ENCODE peak calls at places on chromosome 20, in seven cellular contexts. V is neural progenitor cell, X is IMR-90, W is mesenchymal stem cell, R is PC-9, L is keratinocyte, Q is small intestine. O is an unnamed sample. For H3K27me3 and H3K4me1, the result is how much of the 10 kb centered on the place peaks cover.

GRCh38 chr20:6613280-6613861 is 154.1 kb upstream of the BMP2 start:
- DNase-seq in V (no peak), X (no peak), W (no peak), R (no peak), L (no peak), Q (no peak), O (no peak)

GRCh38 chr20:45017281-45017680 is 51.0 kb downstream of the STK4 start:
- DNase-seq in V (no peak), X (no peak), W (no peak), R (no peak), L (no peak), Q (no peak), O (no peak)

GRCh38 chr20:57329608-57330221 is at the start of gene SPO11:
- DNase-seq in V (peak), X (no peak), W (no peak), R (no peak), L (no peak), Q (no peak), O (no peak)

GRCh38 chr20:40776702-40777457 is 87.8 kb upstream of the MAFB start:
- DNase-seq in V (no peak), X (no peak), W (no peak), R (no peak), L (no peak), Q (no peak), O (no peak)

GRCh38 chr20:21251278-21251677 is 51.9 kb upstream of the XRN2 start:
- DNase-seq in V (no peak), X (no peak), W (no peak), R (no peak), L (peak), Q (no peak), O (no peak)

GRCh38 chr20:9945406-9945805 is 89.4 kb upstream of the ANKEF1 start:
- DNase-seq in V (peak), X (peak), W (peak), R (no peak), L (no peak), Q (peak), O (no peak)

GRCh38 chr20:58070664-58071499 is 157.6 kb downstream of the ANKRD60 start:
- DNase-seq in V (no peak), X (no peak), W (no peak), R (no peak), L (no peak), Q (no peak), O (no peak)

GRCh38 chr20:59071224-59071623 is 28.6 kb upstream of the PRELID3B start:
- DNase-seq in V (no peak), X (no peak), W (no peak), R (no peak), L (no peak), Q (no peak), O (no peak)

GRCh38 chr20:60512436-60512835 is 554.2 kb downstream of the CDH26 start:
- DNase-seq in V (no peak), X (peak), W (no peak), R (no peak), L (peak), Q (no peak), O (no peak)

GRCh38 chr20:4513720-4514119 is 208.0 kb upstream of the PRND start:
- DNase-seq in V (no peak), X (peak), W (no peak), R (peak), L (no peak), Q (no peak), O (no peak)

GRCh38 chr20:14647016-14647415 is 309.6 kb upstream of the FLRT3 start:
- DNase-seq in V (no peak), X (no peak), W (no peak), R (no peak), L (no peak), Q (no peak), O (no peak)

GRCh38 chr20:15036938-15037337 is 699.5 kb upstream of the FLRT3 start:
- DNase-seq in V (no peak), X (no peak), W (no peak), R (no peak), L (no peak), Q (no peak), O (no peak)

DNA sequence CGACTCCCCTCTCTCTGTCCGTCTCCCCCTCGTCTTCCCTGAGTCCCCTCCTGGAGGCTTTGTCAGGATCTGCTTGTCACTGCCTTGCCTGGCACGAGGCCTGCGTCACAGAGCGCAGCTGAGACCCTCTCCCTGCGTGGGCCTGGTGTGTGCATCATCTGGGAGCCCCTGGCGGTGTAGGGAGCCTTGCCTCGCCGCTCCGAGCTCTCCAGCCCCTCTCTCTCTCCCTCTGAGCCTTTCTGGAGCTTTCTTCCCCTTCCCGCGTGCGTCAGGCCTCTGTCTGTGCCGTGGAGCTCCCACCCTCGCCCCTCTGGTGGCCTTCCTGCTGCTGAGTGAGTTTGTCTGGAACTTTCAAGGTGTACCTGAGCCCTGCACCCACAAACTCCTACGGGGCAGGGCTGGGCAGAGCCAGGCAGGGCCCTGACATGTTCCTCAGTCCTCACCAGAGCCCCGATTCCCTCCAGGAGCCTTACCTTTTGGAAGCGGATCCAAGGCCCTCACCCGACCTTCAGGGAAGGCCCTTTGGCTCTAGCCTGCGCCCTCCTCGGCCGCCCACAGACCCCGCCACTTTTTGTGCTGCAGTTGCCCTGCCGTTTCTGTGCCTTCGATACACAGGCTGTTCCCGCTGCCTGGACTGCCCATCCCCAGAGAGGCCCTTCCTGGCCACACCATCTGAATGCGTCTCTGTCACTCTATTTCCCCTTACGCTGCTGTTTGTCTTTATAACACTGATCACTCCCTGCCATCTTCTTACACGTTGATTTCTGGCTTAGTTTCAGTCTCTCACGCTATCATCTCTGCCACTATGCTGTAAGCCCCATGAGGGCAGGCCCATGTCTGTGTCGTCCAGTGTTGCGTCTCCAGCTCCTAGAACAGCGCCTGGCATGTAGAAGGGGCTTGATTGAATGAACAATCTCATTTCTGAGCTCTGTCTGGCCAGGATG is 70.5 kb downstream of the SRC start:
- DNase-seq in V (no peak), X (no peak), W (no peak), R (no peak), L (no peak), Q (no peak), O (no peak)
- H3K27me3 ChIP-seq in V (under half), X (half or more), W (half or more), R (half or more), L (half or more), Q (under half), O (under half)

GRCh38 chr20:51496964-51497363 is 45.6 kb downstream of the NFATC2 start:
- DNase-seq in V (no peak), X (no peak), W (no peak), R (no peak), L (no peak), Q (peak), O (no peak)
- H3K4me1 ChIP-seq in V (under half), X (under half), W (under half), R (under half), L (under half), Q (under half), O (under half)

DNA sequence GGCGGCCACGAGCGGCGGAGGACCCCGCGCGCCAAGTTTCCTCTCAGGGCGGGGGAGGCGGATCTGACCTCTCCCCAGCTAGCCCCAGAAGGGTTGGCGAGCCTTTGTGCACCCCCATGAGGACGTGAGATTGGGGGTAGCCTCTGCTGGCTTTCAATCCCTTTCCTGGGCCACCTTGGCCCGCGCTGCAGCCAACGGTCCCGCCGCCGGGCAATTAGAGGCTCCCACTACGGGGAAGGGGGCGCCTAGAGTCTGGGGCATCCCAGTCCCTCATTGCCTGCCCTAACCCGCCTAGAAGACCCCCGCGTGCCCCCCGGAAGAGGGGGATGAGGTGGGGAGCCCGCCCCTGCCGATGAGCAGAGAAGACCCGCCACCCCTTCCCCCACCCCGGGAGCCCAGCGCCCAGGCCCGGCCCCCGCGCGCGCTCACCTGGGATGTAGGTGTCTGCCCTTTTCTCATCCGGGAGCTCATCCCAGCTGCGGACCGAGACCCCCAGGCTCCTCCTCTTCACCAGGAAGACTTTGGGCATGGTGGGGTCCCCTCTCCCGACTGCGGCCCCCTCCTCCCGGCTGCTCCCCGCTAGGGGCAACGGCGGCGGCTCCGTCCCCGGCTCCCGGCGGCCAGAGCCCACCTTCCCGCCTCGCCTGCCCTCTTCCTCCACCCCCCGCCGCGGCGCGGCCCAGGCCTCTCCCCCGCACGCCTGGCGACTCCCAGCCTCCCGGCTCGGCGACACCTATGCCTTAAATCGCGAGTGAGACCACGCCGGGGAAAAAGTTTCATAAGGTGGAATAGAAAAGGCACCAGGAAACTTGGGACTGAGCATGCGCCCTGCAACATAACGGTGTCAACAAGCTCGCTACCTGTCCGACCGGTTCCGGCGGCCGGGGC is at the start of gene OVOL2:
- DNase-seq in V (peak), X (no peak), W (no peak), R (peak), L (peak), Q (peak), O (no peak)
- H3K27me3 ChIP-seq in V (half or more), X (half or more), W (half or more), R (under half), L (under half), Q (under half), O (half or more)

GRCh38 chr20:34871320-34871926 is 1.2 kb downstream of the GGT7 start:
- DNase-seq in V (no peak), X (no peak), W (no peak), R (no peak), L (no peak), Q (no peak), O (no peak)

GRCh38 chr20:34871966-34872603 is 571 bp downstream of the GGT7 start:
- DNase-seq in V (no peak), X (no peak), W (no peak), R (no peak), L (no peak), Q (no peak), O (no peak)

GRCh38 chr20:34874094-34874654 is 1.5 kb upstream of the GGT7 start:
- DNase-seq in V (peak), X (peak), W (peak), R (peak), L (peak), Q (peak), O (peak)

GRCh38 chr20:34873583-34874093 is 982 bp upstream of the GGT7 start:
- DNase-seq in V (no peak), X (no peak), W (no peak), R (no peak), L (no peak), Q (no peak), O (no peak)

GRCh38 chr20:34872604-34873224 is at the start of gene GGT7:
- DNase-seq in V (peak), X (peak), W (peak), R (no peak), L (no peak), Q (peak), O (peak)
- H3K4me1 ChIP-seq in V (under half), X (under half), W (under half), R (under half), L (under half), Q (under half), O (under half)

GRCh38 chr20:2539341-2539740 is 3.0 kb downstream of the TMC2 start:
- DNase-seq in V (no peak), X (no peak), W (no peak), R (no peak), L (no peak), Q (no peak), O (no peak)
- H3K27me3 ChIP-seq in V (half or more), X (under half), W (half or more), R (half or more), L (under half), Q (under half), O (under half)

GRCh38 chr20:32451682-32452461 is 93.7 kb downstream of the ASXL1 start:
- DNase-seq in V (no peak), X (no peak), W (no peak), R (no peak), L (no peak), Q (no peak), O (peak)

GRCh38 chr20:32449890-32450401 is 91.8 kb downstream of the ASXL1 start:
- DNase-seq in V (no peak), X (no peak), W (no peak), R (no peak), L (no peak), Q (no peak), O (peak)

GRCh38 chr20:32451340-32451681 is 93.2 kb downstream of the ASXL1 start:
- DNase-seq in V (no peak), X (no peak), W (no peak), R (no peak), L (no peak), Q (no peak), O (no peak)

GRCh38 chr20:32449057-32449889 is 91.1 kb downstream of the ASXL1 start:
- DNase-seq in V (no peak), X (no peak), W (no peak), R (no peak), L (no peak), Q (no peak), O (no peak)

DNA sequence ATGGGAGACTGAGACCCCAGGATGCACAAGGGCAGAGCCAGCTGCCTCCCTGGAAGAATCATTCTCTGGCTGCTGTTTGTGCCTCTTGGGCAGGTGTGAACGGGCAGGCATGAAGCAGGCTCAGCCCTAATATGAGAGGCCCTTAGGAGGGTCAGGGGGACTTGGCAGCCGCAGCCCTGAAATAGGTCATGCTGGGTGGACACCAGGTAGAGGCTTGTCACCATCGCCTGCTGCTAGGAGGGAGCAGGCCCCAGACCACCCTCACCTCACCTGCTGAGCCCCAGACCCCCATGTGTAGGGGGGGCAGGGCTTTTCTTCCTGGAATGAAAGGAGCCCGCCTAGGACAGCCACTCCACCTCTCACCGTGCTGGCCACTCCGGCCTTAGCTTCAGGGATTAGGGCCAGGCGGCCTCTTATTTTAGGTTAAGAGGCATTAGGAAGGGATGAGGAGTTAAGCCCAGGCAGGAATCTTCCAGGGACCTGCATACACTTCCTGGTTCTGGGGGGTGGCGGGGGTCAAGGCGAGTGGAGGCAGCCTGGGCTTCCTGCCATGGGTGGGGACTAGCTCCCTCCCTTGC is 92.4 kb downstream of the ASXL1 start:
- DNase-seq in V (peak), X (no peak), W (no peak), R (no peak), L (no peak), Q (no peak), O (no peak)
- H3K4me1 ChIP-seq in V (under half), X (under half), W (under half), R (under half), L (under half), Q (under half), O (under half)

GRCh38 chr20:62634330-62634967 is 7.9 kb upstream of the SLCO4A1 start:
- DNase-seq in V (no peak), X (no peak), W (no peak), R (no peak), L (no peak), Q (no peak), O (no peak)

GRCh38 chr20:62635232-62635631 is 7.1 kb upstream of the SLCO4A1 start:
- DNase-seq in V (no peak), X (no peak), W (no peak), R (no peak), L (no peak), Q (no peak), O (no peak)

GRCh38 chr20:62632575-62632974 is 9.7 kb upstream of the SLCO4A1 start:
- DNase-seq in V (no peak), X (no peak), W (no peak), R (no peak), L (no peak), Q (no peak), O (no peak)

GRCh38 chr20:62635852-62636251 is 6.5 kb upstream of the SLCO4A1 start:
- DNase-seq in V (no peak), X (no peak), W (no peak), R (no peak), L (no peak), Q (no peak), O (no peak)

GRCh38 chr20:62633571-62634329 is 8.6 kb upstream of the SLCO4A1 start:
- DNase-seq in V (no peak), X (no peak), W (no peak), R (no peak), L (no peak), Q (no peak), O (no peak)
- H3K27me3 ChIP-seq in V (under half), X (half or more), W (half or more), R (under half), L (under half), Q (under half), O (under half)

O was measured in BE2C.